ENCODE peak calls at places on chromosomes 13 and 19, in four cellular contexts. J, W, N and L are unnamed samples.

GRCh38 chr13:40550130-40550529 is 116.3 kb downstream of the FOXO1 start:
- DNase-seq in J (peak; percentile 35), N (no peak), W (no peak), L (no peak)

GRCh38 chr13:96769874-96770273 is 224.4 kb downstream of the OXGR1 start:
- DNase-seq in N (no peak), W (no peak), J (no peak), L (no peak)

GRCh38 chr13:36431204-36432105 is 840 bp upstream of the CCNA1 start:
- DNase-seq in N (peak; percentile 17), W (no peak), J (no peak), L (no peak)

GRCh38 chr13:35489050-35489449 is 12.6 kb upstream of the MAB21L1 start:
- DNase-seq in W (no peak), J (no peak), N (no peak), L (no peak)

GRCh38 chr19:44613295-44614168 is at the start of gene IGSF23:
- DNase-seq in W (no peak), J (no peak), N (no peak), L (no peak)

GRCh38 chr13:100811906-100812305 is 137.3 kb upstream of the TMTC4 start:
- DNase-seq in J (no peak), N (no peak), W (no peak), L (no peak)

GRCh38 chr13:106710267-106710666 is 142.3 kb upstream of the ARGLU1 start:
- DNase-seq in J (no peak), N (no peak), W (no peak), L (no peak)

GRCh38 chr13:26362261-26362660 is 108.3 kb downstream of the CDK8 start:
- DNase-seq in J (no peak), W (no peak), N (no peak), L (no peak)

GRCh38 chr19:32928806-32929205 is 43.0 kb downstream of the CEP89 start:
- DNase-seq in J (peak; percentile 86), W (no peak), N (no peak), L (no peak)

GRCh38 chr19:18460313-18460712 is 22.4 kb upstream of the ISYNA1 start:
- DNase-seq in J (peak; percentile 62), W (no peak), N (peak; percentile 76), L (no peak)

GRCh38 chr19:29841559-29842367 is 30.0 kb downstream of the CCNE1 start:
- DNase-seq in J (peak; percentile 76), N (no peak), W (no peak), L (peak; percentile 93)

GRCh38 chr13:27027086-27027667 is 144.4 kb downstream of the USP12 start:
- DNase-seq in J (no peak), N (no peak), W (no peak), L (no peak)

GRCh38 chr13:97028441-97029299 is 34.4 kb upstream of the OXGR1 start:
- DNase-seq in W (peak; percentile 10), J (peak; percentile 37), N (no peak), L (no peak)

GRCh38 chr13:44267966-44268365 is 105.7 kb upstream of the SERP2 start:
- DNase-seq in J (peak; percentile 95), W (no peak), N (no peak), L (no peak)

GRCh38 chr19:45265375-45265774 is 14.3 kb downstream of the MARK4 start:
- DNase-seq in W (no peak), J (no peak), N (no peak), L (no peak)

GRCh38 chr19:6005321-6006069 is 27.6 kb upstream of the RANBP3 start:
- DNase-seq in W (no peak), J (no peak), N (no peak), L (no peak)

GRCh38 chr13:72221276-72221962 is 354.4 kb upstream of the DACH1 start:
- DNase-seq in N (no peak), W (no peak), J (peak; percentile 42), L (no peak)

GRCh38 chr19:45972081-45972943 is 1.4 kb downstream of the NOVA2 start:
- DNase-seq in J (peak; percentile 15), N (no peak), W (no peak), L (no peak)

GRCh38 chr19:18317998-18318800 is 4.7 kb downstream of the LSM4 start:
- DNase-seq in W (no peak), J (no peak), N (peak; percentile 30), L (no peak)

GRCh38 chr19:45913874-45914830 is at the start of gene NANOS2:
- DNase-seq in J (no peak), N (peak; percentile 34), W (no peak), L (no peak)

GRCh38 chr19:41350735-41351338 is 2.9 kb downstream of the TGFB1 start:
- DNase-seq in W (no peak), N (no peak), J (peak; percentile 44), L (no peak)

GRCh38 chr19:42554046-42554575 is 25.8 kb upstream of the CEACAM1 start:
- DNase-seq in J (no peak), N (no peak), W (no peak), L (no peak)

GRCh38 chr19:15234525-15235130 is 2.4 kb upstream of the EPHX3 start:
- DNase-seq in W (no peak), J (no peak), N (no peak), L (no peak)

GRCh38 chr19:40424637-40425449 is 949 bp downstream of the SERTAD1 start:
- DNase-seq in J (no peak), W (no peak), N (no peak), L (no peak)

GRCh38 chr19:35899547-35900214 is 659 bp downstream of the NFKBID start:
- DNase-seq in W (peak; percentile 42), J (peak; percentile 68), N (peak; percentile 81), L (peak; percentile 51)

GRCh38 chr19:17681505-17682125 is 6.5 kb downstream of the UNC13A start:
- DNase-seq in W (no peak), J (no peak), N (peak; percentile 55), L (no peak)

GRCh38 chr13:99380921-99381645 is 73.9 kb upstream of the GPR183 start:
- DNase-seq in W (no peak), J (no peak), N (no peak), L (no peak)

GRCh38 chr13:89816404-89816803 is 1531.1 kb upstream of the MIR17HG start:
- DNase-seq in N (no peak), J (no peak), W (no peak), L (no peak)

GRCh38 chr13:97659602-97660001 is 225.6 kb downstream of the RAP2A start:
- DNase-seq in W (peak; percentile 1), J (no peak), N (no peak), L (no peak)

GRCh38 chr13:108121406-108121805 is 93.9 kb downstream of the LIG4 start:
- DNase-seq in J (no peak), W (no peak), N (no peak), L (no peak)

GRCh38 chr19:4186087-4186993 is 3.9 kb downstream of the ANKRD24 start:
- DNase-seq in N (peak; percentile 65), W (peak; percentile 39), J (peak; percentile 47), L (no peak)

GRCh38 chr19:10701955-10702307 is 692 bp downstream of the QTRT1 start:
- DNase-seq in W (no peak), N (no peak), J (no peak), L (no peak)

GRCh38 chr19:36207605-36208252 is 6.7 kb downstream of the ZNF565 start:
- DNase-seq in N (no peak), J (no peak), W (no peak), L (no peak)

GRCh38 chr13:107231941-107232340 is 664.0 kb upstream of the ARGLU1 start:
- DNase-seq in J (no peak), W (no peak), N (no peak), L (no peak)

GRCh38 chr13:99264053-99264452 is 5.9 kb upstream of the GPR18 start:
- DNase-seq in J (no peak), W (no peak), N (no peak), L (no peak)